ENCODE peak calls at places on chromosomes 5 and 9, in ten cellular contexts. One of them, this sample, is unnamed.

GRCh38 chr5:156534086-156534485 is 207.1 kb downstream of the SGCD start:
- DNase-seq in nucleus accumbens: no peak
- DNase-seq in breast epithelium: no peak
- DNase-seq in stimulated activated CD8-positive, alpha-beta memory T cell treated with anti-CD3 and anti-CD28 coated beads, Interleukin-4, amount 100 ng/mL, for 1 hour: no peak
- DNase-seq in NCI-H1105 treated with DMSO at 0.1 percent for 48 hours: no peak
- DNase-seq in activated CD8-positive, alpha-beta memory T cell treated with anti-CD3 and anti-CD28 coated beads for 48 hours: no peak
- DNase-seq in HuH-7: no peak
- DNase-seq in CD8-positive, alpha-beta T cell: no peak
- DNase-seq in type B pancreatic cell: no peak
- DNase-seq in stimulated activated CD4-positive, alpha-beta T cell treated with anti-CD3 and anti-CD28 coated beads, TNF-alpha, amount 100 ng/mL, for 48 hours: no peak
- DNase-seq in this sample: no peak

GRCh38 chr5:128101676-128102075 is 18.1 kb downstream of the SLC12A2 start:
- DNase-seq in nucleus accumbens: no peak
- DNase-seq in breast epithelium: no peak
- DNase-seq in stimulated activated CD8-positive, alpha-beta memory T cell treated with anti-CD3 and anti-CD28 coated beads, Interleukin-4, amount 100 ng/mL, for 1 hour: no peak
- DNase-seq in NCI-H1105 treated with DMSO at 0.1 percent for 48 hours: no peak
- DNase-seq in activated CD8-positive, alpha-beta memory T cell treated with anti-CD3 and anti-CD28 coated beads for 48 hours: no peak
- DNase-seq in HuH-7: no peak
- DNase-seq in CD8-positive, alpha-beta T cell: no peak
- DNase-seq in type B pancreatic cell: no peak
- DNase-seq in stimulated activated CD4-positive, alpha-beta T cell treated with anti-CD3 and anti-CD28 coated beads, TNF-alpha, amount 100 ng/mL, for 48 hours: no peak
- DNase-seq in this sample: no peak

GRCh38 chr5:179427676-179428056 is 82.4 kb upstream of the ADAMTS2 start:
- DNase-seq in nucleus accumbens: no peak
- DNase-seq in breast epithelium: no peak
- DNase-seq in stimulated activated CD8-positive, alpha-beta memory T cell treated with anti-CD3 and anti-CD28 coated beads, Interleukin-4, amount 100 ng/mL, for 1 hour: no peak
- DNase-seq in NCI-H1105 treated with DMSO at 0.1 percent for 48 hours: no peak
- DNase-seq in activated CD8-positive, alpha-beta memory T cell treated with anti-CD3 and anti-CD28 coated beads for 48 hours: no peak
- DNase-seq in HuH-7: no peak
- DNase-seq in CD8-positive, alpha-beta T cell: no peak
- DNase-seq in type B pancreatic cell: no peak
- DNase-seq in stimulated activated CD4-positive, alpha-beta T cell treated with anti-CD3 and anti-CD28 coated beads, TNF-alpha, amount 100 ng/mL, for 48 hours: no peak
- DNase-seq in this sample: peak; percentile 8

GRCh38 chr5:130102375-130102774 is 198.1 kb downstream of the CHSY3 start:
- DNase-seq in nucleus accumbens: no peak
- DNase-seq in breast epithelium: no peak
- DNase-seq in stimulated activated CD8-positive, alpha-beta memory T cell treated with anti-CD3 and anti-CD28 coated beads, Interleukin-4, amount 100 ng/mL, for 1 hour: no peak
- DNase-seq in NCI-H1105 treated with DMSO at 0.1 percent for 48 hours: no peak
- DNase-seq in activated CD8-positive, alpha-beta memory T cell treated with anti-CD3 and anti-CD28 coated beads for 48 hours: no peak
- DNase-seq in HuH-7: no peak
- DNase-seq in CD8-positive, alpha-beta T cell: no peak
- DNase-seq in type B pancreatic cell: no peak
- DNase-seq in stimulated activated CD4-positive, alpha-beta T cell treated with anti-CD3 and anti-CD28 coated beads, TNF-alpha, amount 100 ng/mL, for 48 hours: no peak
- DNase-seq in this sample: no peak

GRCh38 chr5:72394688-72395087 is 74.5 kb downstream of the PTCD2 start:
- DNase-seq in nucleus accumbens: no peak
- DNase-seq in breast epithelium: no peak
- DNase-seq in stimulated activated CD8-positive, alpha-beta memory T cell treated with anti-CD3 and anti-CD28 coated beads, Interleukin-4, amount 100 ng/mL, for 1 hour: no peak
- DNase-seq in NCI-H1105 treated with DMSO at 0.1 percent for 48 hours: no peak
- DNase-seq in activated CD8-positive, alpha-beta memory T cell treated with anti-CD3 and anti-CD28 coated beads for 48 hours: no peak
- DNase-seq in HuH-7: no peak
- DNase-seq in CD8-positive, alpha-beta T cell: no peak
- DNase-seq in type B pancreatic cell: no peak
- DNase-seq in stimulated activated CD4-positive, alpha-beta T cell treated with anti-CD3 and anti-CD28 coated beads, TNF-alpha, amount 100 ng/mL, for 48 hours: no peak
- DNase-seq in this sample: no peak

GRCh38 chr9:85009251-85009650 is 339.7 kb downstream of the NTRK2 start:
- DNase-seq in nucleus accumbens: no peak
- DNase-seq in breast epithelium: no peak
- DNase-seq in stimulated activated CD8-positive, alpha-beta memory T cell treated with anti-CD3 and anti-CD28 coated beads, Interleukin-4, amount 100 ng/mL, for 1 hour: no peak
- DNase-seq in NCI-H1105 treated with DMSO at 0.1 percent for 48 hours: no peak
- DNase-seq in activated CD8-positive, alpha-beta memory T cell treated with anti-CD3 and anti-CD28 coated beads for 48 hours: no peak
- DNase-seq in HuH-7: no peak
- DNase-seq in CD8-positive, alpha-beta T cell: no peak
- DNase-seq in type B pancreatic cell: no peak
- DNase-seq in stimulated activated CD4-positive, alpha-beta T cell treated with anti-CD3 and anti-CD28 coated beads, TNF-alpha, amount 100 ng/mL, for 48 hours: no peak
- DNase-seq in this sample: no peak

GRCh38 chr9:126206099-126206498 is 120.5 kb upstream of the MVB12B start:
- DNase-seq in nucleus accumbens: peak; percentile 57
- DNase-seq in breast epithelium: no peak
- DNase-seq in stimulated activated CD8-positive, alpha-beta memory T cell treated with anti-CD3 and anti-CD28 coated beads, Interleukin-4, amount 100 ng/mL, for 1 hour: no peak
- DNase-seq in NCI-H1105 treated with DMSO at 0.1 percent for 48 hours: no peak
- DNase-seq in activated CD8-positive, alpha-beta memory T cell treated with anti-CD3 and anti-CD28 coated beads for 48 hours: no peak
- DNase-seq in HuH-7: no peak
- DNase-seq in CD8-positive, alpha-beta T cell: no peak
- DNase-seq in type B pancreatic cell: no peak
- DNase-seq in stimulated activated CD4-positive, alpha-beta T cell treated with anti-CD3 and anti-CD28 coated beads, TNF-alpha, amount 100 ng/mL, for 48 hours: no peak
- DNase-seq in this sample: no peak

GRCh38 chr5:72938206-72938605 is 17.6 kb upstream of the FCHO2 start:
- DNase-seq in nucleus accumbens: no peak
- DNase-seq in breast epithelium: no peak
- DNase-seq in stimulated activated CD8-positive, alpha-beta memory T cell treated with anti-CD3 and anti-CD28 coated beads, Interleukin-4, amount 100 ng/mL, for 1 hour: no peak
- DNase-seq in NCI-H1105 treated with DMSO at 0.1 percent for 48 hours: no peak
- DNase-seq in activated CD8-positive, alpha-beta memory T cell treated with anti-CD3 and anti-CD28 coated beads for 48 hours: no peak
- DNase-seq in HuH-7: peak; percentile 65
- DNase-seq in CD8-positive, alpha-beta T cell: no peak
- DNase-seq in type B pancreatic cell: no peak
- DNase-seq in stimulated activated CD4-positive, alpha-beta T cell treated with anti-CD3 and anti-CD28 coated beads, TNF-alpha, amount 100 ng/mL, for 48 hours: no peak
- DNase-seq in this sample: no peak

GRCh38 chr5:79023323-79023722 is 38.2 kb upstream of the ARSB start:
- DNase-seq in nucleus accumbens: no peak
- DNase-seq in breast epithelium: no peak
- DNase-seq in stimulated activated CD8-positive, alpha-beta memory T cell treated with anti-CD3 and anti-CD28 coated beads, Interleukin-4, amount 100 ng/mL, for 1 hour: no peak
- DNase-seq in NCI-H1105 treated with DMSO at 0.1 percent for 48 hours: no peak
- DNase-seq in activated CD8-positive, alpha-beta memory T cell treated with anti-CD3 and anti-CD28 coated beads for 48 hours: no peak
- DNase-seq in HuH-7: no peak
- DNase-seq in CD8-positive, alpha-beta T cell: no peak
- DNase-seq in type B pancreatic cell: no peak
- DNase-seq in stimulated activated CD4-positive, alpha-beta T cell treated with anti-CD3 and anti-CD28 coated beads, TNF-alpha, amount 100 ng/mL, for 48 hours: no peak
- DNase-seq in this sample: no peak

GRCh38 chr9:130631331-130632080 is 32.9 kb upstream of the PRDM12 start:
- DNase-seq in nucleus accumbens: no peak
- DNase-seq in breast epithelium: no peak
- DNase-seq in stimulated activated CD8-positive, alpha-beta memory T cell treated with anti-CD3 and anti-CD28 coated beads, Interleukin-4, amount 100 ng/mL, for 1 hour: no peak
- DNase-seq in NCI-H1105 treated with DMSO at 0.1 percent for 48 hours: no peak
- DNase-seq in activated CD8-positive, alpha-beta memory T cell treated with anti-CD3 and anti-CD28 coated beads for 48 hours: no peak
- DNase-seq in HuH-7: no peak
- DNase-seq in CD8-positive, alpha-beta T cell: no peak
- DNase-seq in type B pancreatic cell: no peak
- DNase-seq in stimulated activated CD4-positive, alpha-beta T cell treated with anti-CD3 and anti-CD28 coated beads, TNF-alpha, amount 100 ng/mL, for 48 hours: no peak
- DNase-seq in this sample: no peak

GRCh38 chr5:56164371-56164770 is 68.8 kb downstream of the ANKRD55 start:
- DNase-seq in nucleus accumbens: peak; percentile 66
- DNase-seq in breast epithelium: no peak
- DNase-seq in stimulated activated CD8-positive, alpha-beta memory T cell treated with anti-CD3 and anti-CD28 coated beads, Interleukin-4, amount 100 ng/mL, for 1 hour: no peak
- DNase-seq in NCI-H1105 treated with DMSO at 0.1 percent for 48 hours: peak; percentile 36
- DNase-seq in activated CD8-positive, alpha-beta memory T cell treated with anti-CD3 and anti-CD28 coated beads for 48 hours: no peak
- DNase-seq in HuH-7: no peak
- DNase-seq in CD8-positive, alpha-beta T cell: no peak
- DNase-seq in type B pancreatic cell: no peak
- DNase-seq in stimulated activated CD4-positive, alpha-beta T cell treated with anti-CD3 and anti-CD28 coated beads, TNF-alpha, amount 100 ng/mL, for 48 hours: no peak
- DNase-seq in this sample: peak; percentile 36

GRCh38 chr5:32506251-32506661 is 61.7 kb upstream of the ZFR start:
- DNase-seq in nucleus accumbens: no peak
- DNase-seq in breast epithelium: no peak
- DNase-seq in stimulated activated CD8-positive, alpha-beta memory T cell treated with anti-CD3 and anti-CD28 coated beads, Interleukin-4, amount 100 ng/mL, for 1 hour: no peak
- DNase-seq in NCI-H1105 treated with DMSO at 0.1 percent for 48 hours: no peak
- DNase-seq in activated CD8-positive, alpha-beta memory T cell treated with anti-CD3 and anti-CD28 coated beads for 48 hours: no peak
- DNase-seq in HuH-7: no peak
- DNase-seq in CD8-positive, alpha-beta T cell: no peak
- DNase-seq in type B pancreatic cell: no peak
- DNase-seq in stimulated activated CD4-positive, alpha-beta T cell treated with anti-CD3 and anti-CD28 coated beads, TNF-alpha, amount 100 ng/mL, for 48 hours: no peak
- DNase-seq in this sample: no peak

GRCh38 chr5:157870837-157871834 is 12.2 kb upstream of the CLINT1 start:
- DNase-seq in nucleus accumbens: no peak
- DNase-seq in breast epithelium: no peak
- DNase-seq in stimulated activated CD8-positive, alpha-beta memory T cell treated with anti-CD3 and anti-CD28 coated beads, Interleukin-4, amount 100 ng/mL, for 1 hour: no peak
- DNase-seq in NCI-H1105 treated with DMSO at 0.1 percent for 48 hours: no peak
- DNase-seq in activated CD8-positive, alpha-beta memory T cell treated with anti-CD3 and anti-CD28 coated beads for 48 hours: no peak
- DNase-seq in HuH-7: no peak
- DNase-seq in CD8-positive, alpha-beta T cell: no peak
- DNase-seq in type B pancreatic cell: no peak
- DNase-seq in stimulated activated CD4-positive, alpha-beta T cell treated with anti-CD3 and anti-CD28 coated beads, TNF-alpha, amount 100 ng/mL, for 48 hours: no peak
- DNase-seq in this sample: no peak

This sample was measured in tibial nerve.